ENCODE peak calls at places on chromosome 17, in six cellular contexts. Y is colonic mucosa, D is astrocyte of the spinal cord, A is adrenal gland, G is heart right ventricle, R is GM23248. Z is an unnamed sample.

GRCh38 chr17:4304417-4305027 is 40.7 kb upstream of the ANKFY1 start:
- DNase-seq in Y (peak; percentile 69), D (peak; percentile 39), A (peak; percentile 71), G (peak; percentile 58), R (peak; percentile 64), Z (peak; percentile 13)

GRCh38 chr17:49928826-49929475 is 40.0 kb upstream of the DLX4 start:
- DNase-seq in Y (no peak), D (no peak), A (no peak), G (no peak), R (peak; percentile 34), Z (no peak)

GRCh38 chr17:57201481-57201880 is 54.8 kb upstream of the MSI2 start:
- DNase-seq in Y (no peak), D (no peak), A (no peak), G (no peak), R (no peak), Z (no peak)

GRCh38 chr17:40346768-40347154 is 17.8 kb downstream of the GJD3 start:
- DNase-seq in Y (no peak), D (no peak), A (no peak), G (no peak), R (no peak), Z (no peak)

GRCh38 chr17:31156326-31156725 is 61.5 kb downstream of the NF1 start:
- DNase-seq in Y (no peak), D (peak; percentile 53), A (no peak), G (no peak), R (peak; percentile 68), Z (no peak)

GRCh38 chr17:48513097-48513496 is 17.7 kb downstream of the HOXB1 start:
- DNase-seq in Y (no peak), D (no peak), A (no peak), G (no peak), R (no peak), Z (no peak)

GRCh38 chr17:13437966-13438779 is 163.6 kb downstream of the HS3ST3A1 start:
- DNase-seq in Y (peak; percentile 54), D (peak; percentile 78), A (no peak), G (no peak), R (peak; percentile 31), Z (no peak)

GRCh38 chr17:40827746-40828453 is 5.5 kb upstream of the KRT10 start:
- DNase-seq in Y (no peak), D (peak; percentile 70), A (no peak), G (no peak), R (peak; percentile 2), Z (no peak)

GRCh38 chr17:47670064-47670463 is 20.3 kb downstream of the KPNB1 start:
- DNase-seq in Y (no peak), D (no peak), A (no peak), G (no peak), R (no peak), Z (no peak)

GRCh38 chr17:57490446-57490845 is 234.1 kb downstream of the MSI2 start:
- DNase-seq in Y (no peak), D (no peak), A (no peak), G (no peak), R (no peak), Z (no peak)

GRCh38 chr17:75688209-75688771 is 21.2 kb downstream of the SAP30BP start:
- DNase-seq in Y (no peak), D (no peak), A (no peak), G (no peak), R (peak; percentile 86), Z (no peak)

GRCh38 chr17:76709077-76709950 is 1.5 kb downstream of the MXRA7 start:
- DNase-seq in Y (peak; percentile 70), D (peak; percentile 99), A (peak; percentile 92), G (peak; percentile 91), R (peak; percentile 98), Z (no peak)

GRCh38 chr17:75845933-75846700 is 1.9 kb upstream of the UNC13D start:
- DNase-seq in Y (peak; percentile 71), D (no peak), A (no peak), G (no peak), R (no peak), Z (no peak)

GRCh38 chr17:2282297-2282873 is 21.2 kb downstream of the SMG6 start:
- DNase-seq in Y (no peak), D (peak; percentile 88), A (no peak), G (no peak), R (peak; percentile 80), Z (peak; percentile 45)

GRCh38 chr17:42120161-42121065 is 754 bp downstream of the KAT2A start:
- DNase-seq in Y (no peak), D (no peak), A (no peak), G (no peak), R (peak; percentile 28), Z (no peak)

GRCh38 chr17:2693561-2694380 is 17.8 kb downstream of the CLUH start:
- DNase-seq in Y (peak; percentile 18), D (no peak), A (peak; percentile 51), G (no peak), R (no peak), Z (no peak)

GRCh38 chr17:21029032-21029431 is 13.8 kb downstream of the USP22 start:
- DNase-seq in Y (no peak), D (peak; percentile 59), A (peak; percentile 86), G (no peak), R (peak; percentile 97), Z (no peak)

GRCh38 chr17:75344664-75345063 is 55.4 kb upstream of the SLC25A19 start:
- DNase-seq in Y (no peak), D (no peak), A (peak; percentile 39), G (no peak), R (no peak), Z (no peak)

GRCh38 chr17:58328195-58329034 is at the start of gene TSPOAP1:
- DNase-seq in Y (no peak), D (no peak), A (peak; percentile 60), G (no peak), R (no peak), Z (peak; percentile 91)

GRCh38 chr17:77470800-77471733 is 330.3 kb downstream of the SEC14L1 start:
- DNase-seq in Y (no peak), D (peak; percentile 53), A (no peak), G (peak; percentile 64), R (peak; percentile 37), Z (no peak)

GRCh38 chr17:79946352-79947231 is 89.1 kb downstream of the TBC1D16 start:
- DNase-seq in Y (peak; percentile 15), D (no peak), A (no peak), G (no peak), R (no peak), Z (no peak)

GRCh38 chr17:47621293-47622178 is 28.2 kb upstream of the KPNB1 start:
- DNase-seq in Y (no peak), D (peak; percentile 96), A (peak; percentile 80), G (peak; percentile 21), R (peak; percentile 97), Z (no peak)

GRCh38 chr17:80872011-80872929 is 119.4 kb upstream of the CHMP6 start:
- DNase-seq in Y (no peak), D (no peak), A (no peak), G (peak; percentile 55), R (no peak), Z (no peak)

GRCh38 chr17:72687941-72688340 is 404.5 kb downstream of the SLC39A11 start:
- DNase-seq in Y (no peak), D (no peak), A (no peak), G (no peak), R (no peak), Z (no peak)

GRCh38 chr17:9647014-9647413 is 1.7 kb downstream of the USP43 start:
- DNase-seq in Y (no peak), D (no peak), A (no peak), G (no peak), R (no peak), Z (no peak)
- H3K4me3 ChIP-seq in Y (peak overlapping the region; percentile 64), D (peak overlapping the region; percentile 56), A (no peak overlapping the region), G (no peak overlapping the region), R (no peak overlapping the region), Z (no peak overlapping the region)

GRCh38 chr17:7476951-7477350 is 2.5 kb downstream of the ZBTB4 start:
- DNase-seq in Y (no peak), D (no peak), A (no peak), G (no peak), R (no peak), Z (no peak)
- H3K4me3 ChIP-seq in Y (no peak overlapping the region), D (no peak overlapping the region), A (no peak overlapping the region), G (no peak overlapping the region), R (peak overlapping the region; percentile 79), Z (no peak overlapping the region)

GRCh38 chr17:82416264-82416663 is 1.9 kb upstream of the HEXD start:
- DNase-seq in Y (no peak), D (no peak), A (no peak), G (no peak), R (no peak), Z (no peak)

GRCh38 chr17:82416771-82417170 is 1.4 kb upstream of the HEXD start:
- DNase-seq in Y (no peak), D (no peak), A (no peak), G (no peak), R (peak; percentile 28), Z (no peak)

GRCh38 chr17:82418001-82418986 is at the start of the genes HEXD and OGFOD3:
- DNase-seq in Y (peak; percentile 83), D (peak; percentile 71), A (peak; percentile 79), G (peak; percentile 79), R (peak; percentile 95), Z (no peak)

GRCh38 chr17:82415786-82416185 is 2.4 kb upstream of the HEXD start:
- DNase-seq in Y (no peak), D (no peak), A (no peak), G (no peak), R (no peak), Z (no peak)

DNA sequence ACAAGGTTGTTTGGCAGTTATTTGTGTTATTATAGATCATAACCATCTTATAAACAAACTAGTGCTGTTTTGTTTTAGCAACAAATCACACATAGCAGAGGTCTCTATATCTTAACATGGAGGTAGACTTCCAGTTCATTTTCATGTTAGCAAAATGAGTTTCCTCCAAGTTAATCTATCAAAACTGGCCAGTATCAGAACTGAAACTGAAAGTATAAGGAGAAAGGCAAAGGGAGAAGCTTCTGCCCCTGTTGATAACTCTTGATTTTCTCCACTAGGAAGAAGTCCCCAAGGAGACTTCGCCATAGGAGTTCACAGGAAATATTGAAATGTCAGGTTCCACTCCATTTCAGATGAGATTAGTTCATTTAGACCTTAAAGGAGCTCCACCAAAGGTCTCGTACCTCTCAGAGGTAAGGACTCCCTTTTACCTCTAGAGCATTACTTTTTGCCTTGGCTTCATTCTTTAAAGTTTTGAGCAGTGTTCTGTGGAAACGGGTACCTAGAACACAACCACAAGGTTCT is 1.1 kb upstream of the OGFOD3 start:
- DNase-seq in Y (no peak), D (peak; percentile 21), A (no peak), G (no peak), R (peak; percentile 24), Z (no peak)
- H3K4me3 ChIP-seq in Y (peak overlapping the region; percentile 66), D (peak overlapping the region; percentile 73), A (no peak overlapping the region), G (no peak overlapping the region), R (peak overlapping the region; percentile 90), Z (peak overlapping the region; percentile 77)

DNA sequence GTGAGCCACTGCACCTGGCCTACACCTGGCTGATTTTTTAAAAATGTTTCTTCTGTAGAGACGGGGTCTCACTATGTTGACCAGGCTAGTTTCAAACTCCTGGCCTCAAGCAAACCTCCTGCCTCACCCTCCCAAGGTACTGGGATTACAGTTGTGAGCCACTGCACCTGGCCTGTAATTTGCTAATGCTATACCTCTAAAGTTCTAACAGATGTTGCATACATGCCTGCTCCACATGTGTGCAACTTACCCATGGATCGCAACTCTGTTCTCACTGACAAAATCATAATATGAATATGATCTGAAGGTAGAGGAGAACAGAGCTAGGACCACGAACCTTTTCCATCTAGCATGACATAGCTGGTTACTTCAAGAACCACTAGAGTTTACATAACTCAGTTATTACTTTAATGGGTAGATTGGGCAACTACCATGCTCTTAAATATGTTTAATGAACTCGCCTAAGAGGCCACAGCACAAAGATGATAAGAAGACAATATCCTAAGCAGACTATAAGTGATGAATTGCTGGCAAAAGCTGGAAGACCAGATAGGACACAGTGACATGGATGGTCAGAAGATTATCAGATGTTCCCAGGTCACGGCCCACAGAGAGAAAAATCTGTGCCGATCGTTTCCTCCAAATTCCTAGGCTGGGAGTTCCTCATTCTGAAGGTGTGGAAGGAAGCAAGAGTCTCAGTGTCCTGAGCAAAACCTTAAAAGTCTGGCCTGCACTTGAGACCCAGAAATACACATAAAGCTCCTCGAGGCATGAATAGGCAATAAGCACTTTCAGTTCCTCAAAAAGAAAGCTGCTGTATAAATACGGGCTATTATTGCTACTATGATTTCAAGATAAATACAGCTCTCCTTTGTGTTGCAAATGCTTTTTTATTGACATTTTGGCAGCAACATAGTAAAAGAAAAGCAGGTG is 53.6 kb upstream of the ICAM2 start:
- DNase-seq in Y (no peak), D (no peak), A (peak; percentile 44), G (no peak), R (peak; percentile 1), Z (peak; percentile 70)
- H3K4me3 ChIP-seq in Y (no peak overlapping the region), D (no peak overlapping the region), A (no peak overlapping the region), G (no peak overlapping the region), R (no peak overlapping the region), Z (no peak overlapping the region)